ENCODE peak calls at places on chromosome 15, in ten cellular contexts. One of them, this sample, is unnamed. For H3K36me3, the result is how much of the 10 kb centered on the place peaks cover.

GRCh38 chr15:67176195-67176971 is 78.1 kb downstream of the AAGAB start:
- DNase-seq in bronchial epithelial cell: no peak
- DNase-seq in HepG2: no peak
- DNase-seq in mesenchymal stem cell: peak
- DNase-seq in hepatocyte: peak
- DNase-seq in endodermal cell: peak
- DNase-seq in H1: no peak
- DNase-seq in CD8-positive, alpha-beta T cell: no peak
- DNase-seq in left ventricle myocardium inferior: peak
- DNase-seq in right lobe of liver: no peak
- DNase-seq in this sample: peak

GRCh38 chr15:100193277-100193860 is 148.4 kb downstream of the ADAMTS17 start:
- DNase-seq in hepatocyte: no peak
- DNase-seq in HepG2: no peak
- DNase-seq in CD8-positive, alpha-beta T cell: no peak
- DNase-seq in left ventricle myocardium inferior: no peak
- DNase-seq in H1: no peak
- DNase-seq in endodermal cell: peak
- DNase-seq in right lobe of liver: no peak
- DNase-seq in bronchial epithelial cell: no peak
- DNase-seq in mesenchymal stem cell: no peak
- DNase-seq in this sample: no peak

GRCh38 chr15:39623550-39623931 is 42.7 kb downstream of the THBS1 start:
- DNase-seq in H1: no peak
- DNase-seq in left ventricle myocardium inferior: no peak
- DNase-seq in mesenchymal stem cell: no peak
- DNase-seq in bronchial epithelial cell: no peak
- DNase-seq in hepatocyte: no peak
- DNase-seq in HepG2: no peak
- DNase-seq in endodermal cell: no peak
- DNase-seq in CD8-positive, alpha-beta T cell: peak
- DNase-seq in right lobe of liver: no peak
- DNase-seq in this sample: no peak

GRCh38 chr15:34791701-34792100 is 3.6 kb downstream of the ACTC1 start:
- DNase-seq in bronchial epithelial cell: no peak
- DNase-seq in H1: no peak
- DNase-seq in right lobe of liver: no peak
- DNase-seq in hepatocyte: no peak
- DNase-seq in left ventricle myocardium inferior: no peak
- DNase-seq in CD8-positive, alpha-beta T cell: no peak
- DNase-seq in HepG2: no peak
- DNase-seq in mesenchymal stem cell: no peak
- DNase-seq in endodermal cell: no peak
- DNase-seq in this sample: no peak

GRCh38 chr15:80323285-80323684 is 71.3 kb upstream of the CTXND1 start:
- DNase-seq in left ventricle myocardium inferior: no peak
- DNase-seq in bronchial epithelial cell: no peak
- DNase-seq in endodermal cell: no peak
- DNase-seq in mesenchymal stem cell: no peak
- DNase-seq in HepG2: no peak
- DNase-seq in right lobe of liver: no peak
- DNase-seq in hepatocyte: no peak
- DNase-seq in CD8-positive, alpha-beta T cell: no peak
- DNase-seq in H1: no peak
- DNase-seq in this sample: no peak

GRCh38 chr15:52334491-52335160 is 39.0 kb upstream of the MYO5C start:
- DNase-seq in right lobe of liver: no peak
- DNase-seq in left ventricle myocardium inferior: no peak
- DNase-seq in H1: no peak
- DNase-seq in bronchial epithelial cell: peak
- DNase-seq in HepG2: no peak
- DNase-seq in endodermal cell: no peak
- DNase-seq in CD8-positive, alpha-beta T cell: no peak
- DNase-seq in mesenchymal stem cell: no peak
- DNase-seq in hepatocyte: no peak
- DNase-seq in this sample: no peak

GRCh38 chr15:101022306-101022705 is 103.1 kb downstream of the LRRK1 start:
- DNase-seq in H1: peak
- DNase-seq in hepatocyte: no peak
- DNase-seq in CD8-positive, alpha-beta T cell: no peak
- DNase-seq in left ventricle myocardium inferior: no peak
- DNase-seq in bronchial epithelial cell: no peak
- DNase-seq in mesenchymal stem cell: no peak
- DNase-seq in right lobe of liver: peak
- DNase-seq in endodermal cell: peak
- DNase-seq in HepG2: no peak
- DNase-seq in this sample: peak

GRCh38 chr15:80059786-80060489 is 462 bp downstream of the ZFAND6 start:
- DNase-seq in endodermal cell: no peak
- DNase-seq in hepatocyte: peak
- DNase-seq in bronchial epithelial cell: no peak
- DNase-seq in CD8-positive, alpha-beta T cell: no peak
- DNase-seq in mesenchymal stem cell: peak
- DNase-seq in left ventricle myocardium inferior: no peak
- DNase-seq in H1: no peak
- DNase-seq in HepG2: peak
- DNase-seq in right lobe of liver: no peak
- DNase-seq in this sample: peak

GRCh38 chr15:42911058-42911592 is 9.5 kb downstream of the TTBK2 start:
- DNase-seq in bronchial epithelial cell: no peak
- DNase-seq in HepG2: no peak
- DNase-seq in endodermal cell: no peak
- DNase-seq in left ventricle myocardium inferior: no peak
- DNase-seq in CD8-positive, alpha-beta T cell: no peak
- DNase-seq in right lobe of liver: no peak
- DNase-seq in H1: no peak
- DNase-seq in mesenchymal stem cell: no peak
- DNase-seq in hepatocyte: no peak
- DNase-seq in this sample: no peak

GRCh38 chr15:56835598-56836275 is 82.7 kb upstream of the TCF12 start:
- DNase-seq in CD8-positive, alpha-beta T cell: no peak
- DNase-seq in H1: no peak
- DNase-seq in hepatocyte: no peak
- DNase-seq in HepG2: no peak
- DNase-seq in bronchial epithelial cell: no peak
- DNase-seq in mesenchymal stem cell: no peak
- DNase-seq in right lobe of liver: peak
- DNase-seq in left ventricle myocardium inferior: no peak
- DNase-seq in endodermal cell: no peak
- DNase-seq in this sample: no peak

GRCh38 chr15:60351066-60351465 is 46.7 kb downstream of the ANXA2 start:
- DNase-seq in mesenchymal stem cell: peak
- DNase-seq in H1: no peak
- DNase-seq in HepG2: no peak
- DNase-seq in right lobe of liver: no peak
- DNase-seq in hepatocyte: no peak
- DNase-seq in left ventricle myocardium inferior: no peak
- DNase-seq in CD8-positive, alpha-beta T cell: no peak
- DNase-seq in endodermal cell: no peak
- DNase-seq in bronchial epithelial cell: no peak
- DNase-seq in this sample: no peak

GRCh38 chr15:44713006-44713966 is 2.0 kb downstream of the B2M start:
- DNase-seq in right lobe of liver: no peak
- DNase-seq in left ventricle myocardium inferior: no peak
- DNase-seq in HepG2: peak
- DNase-seq in bronchial epithelial cell: peak
- DNase-seq in endodermal cell: no peak
- DNase-seq in hepatocyte: no peak
- DNase-seq in H1: no peak
- DNase-seq in CD8-positive, alpha-beta T cell: no peak
- DNase-seq in mesenchymal stem cell: peak
- DNase-seq in this sample: no peak

GRCh38 chr15:88518903-88519302 is 27.6 kb downstream of the DET1 start:
- DNase-seq in HepG2: no peak
- DNase-seq in left ventricle myocardium inferior: no peak
- DNase-seq in bronchial epithelial cell: peak
- DNase-seq in hepatocyte: no peak
- DNase-seq in right lobe of liver: no peak
- DNase-seq in endodermal cell: no peak
- DNase-seq in H1: no peak
- DNase-seq in CD8-positive, alpha-beta T cell: no peak
- DNase-seq in mesenchymal stem cell: no peak
- DNase-seq in this sample: no peak

GRCh38 chr15:78301813-78302212 is 2.4 kb upstream of the SKIC8 start:
- DNase-seq in bronchial epithelial cell: no peak
- DNase-seq in left ventricle myocardium inferior: no peak
- DNase-seq in H1: no peak
- DNase-seq in CD8-positive, alpha-beta T cell: no peak
- DNase-seq in mesenchymal stem cell: peak
- DNase-seq in right lobe of liver: no peak
- DNase-seq in hepatocyte: no peak
- DNase-seq in endodermal cell: no peak
- DNase-seq in HepG2: no peak
- DNase-seq in this sample: no peak

GRCh38 chr15:75565062-75565970 is 13.8 kb downstream of the PTPN9 start:
- DNase-seq in mesenchymal stem cell: no peak
- DNase-seq in H1: no peak
- DNase-seq in bronchial epithelial cell: no peak
- DNase-seq in HepG2: no peak
- DNase-seq in left ventricle myocardium inferior: no peak
- DNase-seq in hepatocyte: no peak
- DNase-seq in endodermal cell: no peak
- DNase-seq in CD8-positive, alpha-beta T cell: no peak
- DNase-seq in right lobe of liver: no peak
- DNase-seq in this sample: no peak
- H3K36me3 ChIP-seq in mesenchymal stem cell: under half
- H3K36me3 ChIP-seq in H1: under half
- H3K36me3 ChIP-seq in bronchial epithelial cell: under half
- H3K36me3 ChIP-seq in HepG2: under half
- H3K36me3 ChIP-seq in left ventricle myocardium inferior: under half
- H3K36me3 ChIP-seq in hepatocyte: under half
- H3K36me3 ChIP-seq in endodermal cell: under half
- H3K36me3 ChIP-seq in CD8-positive, alpha-beta T cell: under half
- H3K36me3 ChIP-seq in right lobe of liver: under half
- H3K36me3 ChIP-seq in this sample: under half

GRCh38 chr15:48334260-48334659 is 3.0 kb downstream of the DUT start:
- DNase-seq in H1: no peak
- DNase-seq in bronchial epithelial cell: no peak
- DNase-seq in mesenchymal stem cell: no peak
- DNase-seq in right lobe of liver: no peak
- DNase-seq in left ventricle myocardium inferior: no peak
- DNase-seq in endodermal cell: no peak
- DNase-seq in hepatocyte: no peak
- DNase-seq in CD8-positive, alpha-beta T cell: no peak
- DNase-seq in HepG2: no peak
- DNase-seq in this sample: no peak
- H3K4me3 ChIP-seq in H1: no peak
- H3K4me3 ChIP-seq in bronchial epithelial cell: no peak
- H3K4me3 ChIP-seq in mesenchymal stem cell: no peak
- H3K4me3 ChIP-seq in right lobe of liver: no peak
- H3K4me3 ChIP-seq in left ventricle myocardium inferior: no peak
- H3K4me3 ChIP-seq in endodermal cell: no peak
- H3K4me3 ChIP-seq in hepatocyte: no peak
- H3K4me3 ChIP-seq in CD8-positive, alpha-beta T cell: no peak
- H3K4me3 ChIP-seq in HepG2: no peak
- H3K4me3 ChIP-seq in this sample: no peak

GRCh38 chr15:74619916-74620635 is 4.4 kb downstream of the CLK3 start:
- DNase-seq in left ventricle myocardium inferior: no peak
- DNase-seq in mesenchymal stem cell: no peak
- DNase-seq in endodermal cell: no peak
- DNase-seq in CD8-positive, alpha-beta T cell: no peak
- DNase-seq in bronchial epithelial cell: no peak
- DNase-seq in hepatocyte: no peak
- DNase-seq in right lobe of liver: no peak
- DNase-seq in HepG2: no peak
- DNase-seq in H1: no peak
- DNase-seq in this sample: no peak

GRCh38 chr15:74621546-74621920 is 5.9 kb downstream of the CLK3 start:
- DNase-seq in bronchial epithelial cell: no peak
- DNase-seq in right lobe of liver: no peak
- DNase-seq in left ventricle myocardium inferior: no peak
- DNase-seq in CD8-positive, alpha-beta T cell: no peak
- DNase-seq in mesenchymal stem cell: no peak
- DNase-seq in endodermal cell: no peak
- DNase-seq in HepG2: no peak
- DNase-seq in H1: no peak
- DNase-seq in hepatocyte: no peak
- DNase-seq in this sample: no peak

GRCh38 chr15:74620636-74621545 is 5.3 kb downstream of the CLK3 start:
- DNase-seq in endodermal cell: peak
- DNase-seq in right lobe of liver: peak
- DNase-seq in left ventricle myocardium inferior: peak
- DNase-seq in bronchial epithelial cell: peak
- DNase-seq in HepG2: peak
- DNase-seq in mesenchymal stem cell: peak
- DNase-seq in CD8-positive, alpha-beta T cell: peak
- DNase-seq in hepatocyte: peak
- DNase-seq in H1: peak
- DNase-seq in this sample: peak

GRCh38 chr15:74616996-74617395 is 1.4 kb downstream of the CLK3 start:
- DNase-seq in hepatocyte: no peak
- DNase-seq in bronchial epithelial cell: no peak
- DNase-seq in H1: no peak
- DNase-seq in HepG2: no peak
- DNase-seq in right lobe of liver: no peak
- DNase-seq in left ventricle myocardium inferior: no peak
- DNase-seq in CD8-positive, alpha-beta T cell: no peak
- DNase-seq in endodermal cell: no peak
- DNase-seq in mesenchymal stem cell: no peak
- DNase-seq in this sample: no peak

DNA sequence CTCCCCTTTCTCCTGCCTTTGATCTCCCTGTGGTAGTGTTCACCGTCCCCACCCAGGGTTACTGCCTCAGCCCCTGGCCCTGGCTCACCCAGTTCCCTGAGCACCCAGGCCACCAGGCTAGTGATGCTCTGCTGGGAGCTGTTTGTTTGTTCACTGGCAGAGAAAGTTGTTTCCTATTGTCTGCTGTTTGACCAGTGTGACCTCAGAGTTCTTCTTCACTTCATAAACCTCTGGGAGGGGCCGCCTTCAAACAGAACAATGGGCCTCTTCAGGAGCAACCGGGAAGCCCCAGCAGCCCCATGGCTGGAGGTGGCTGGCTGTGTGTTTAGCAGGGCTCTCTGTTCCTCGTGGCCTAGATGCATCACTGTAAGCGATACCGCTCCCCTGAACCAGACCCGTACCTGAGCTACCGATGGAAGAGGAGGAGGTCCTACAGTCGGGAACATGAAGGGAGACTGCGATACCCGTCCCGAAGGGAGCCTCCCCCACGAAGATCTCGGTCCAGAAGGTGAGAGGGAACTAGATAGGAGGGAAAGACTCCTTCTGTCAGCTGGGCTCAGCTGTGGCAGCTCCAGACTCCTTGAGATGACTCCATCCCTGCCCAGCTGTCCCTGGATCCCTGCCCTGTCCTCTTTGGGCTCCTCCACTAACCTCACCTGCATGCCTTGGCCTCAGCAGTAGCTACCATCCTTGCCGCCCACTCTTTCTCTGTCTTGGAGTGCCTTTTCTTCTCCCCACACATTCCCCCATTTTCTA is 3.4 kb downstream of the CLK3 start:
- DNase-seq in mesenchymal stem cell: no peak
- DNase-seq in H1: no peak
- DNase-seq in HepG2: peak
- DNase-seq in left ventricle myocardium inferior: no peak
- DNase-seq in hepatocyte: no peak
- DNase-seq in CD8-positive, alpha-beta T cell: no peak
- DNase-seq in bronchial epithelial cell: no peak
- DNase-seq in endodermal cell: no peak
- DNase-seq in right lobe of liver: no peak
- DNase-seq in this sample: no peak
- H3K36me3 ChIP-seq in mesenchymal stem cell: half or more
- H3K36me3 ChIP-seq in H1: under half
- H3K36me3 ChIP-seq in HepG2: under half
- H3K36me3 ChIP-seq in left ventricle myocardium inferior: half or more
- H3K36me3 ChIP-seq in hepatocyte: under half
- H3K36me3 ChIP-seq in CD8-positive, alpha-beta T cell: under half
- H3K36me3 ChIP-seq in bronchial epithelial cell: under half
- H3K36me3 ChIP-seq in endodermal cell: under half
- H3K36me3 ChIP-seq in right lobe of liver: under half
- H3K36me3 ChIP-seq in this sample: under half

GRCh38 chr15:84079885-84080777 is 155.4 kb upstream of the GOLGA6L4 start:
- DNase-seq in CD8-positive, alpha-beta T cell: peak
- DNase-seq in endodermal cell: peak
- DNase-seq in left ventricle myocardium inferior: peak
- DNase-seq in right lobe of liver: peak
- DNase-seq in H1: peak
- DNase-seq in HepG2: no peak
- DNase-seq in hepatocyte: peak
- DNase-seq in bronchial epithelial cell: peak
- DNase-seq in mesenchymal stem cell: peak
- DNase-seq in this sample: no peak
- H3K4me3 ChIP-seq in CD8-positive, alpha-beta T cell: peak
- H3K4me3 ChIP-seq in endodermal cell: peak
- H3K4me3 ChIP-seq in left ventricle myocardium inferior: peak
- H3K4me3 ChIP-seq in right lobe of liver: peak
- H3K4me3 ChIP-seq in H1: peak
- H3K4me3 ChIP-seq in HepG2: no peak
- H3K4me3 ChIP-seq in hepatocyte: peak
- H3K4me3 ChIP-seq in bronchial epithelial cell: peak
- H3K4me3 ChIP-seq in mesenchymal stem cell: peak
- H3K4me3 ChIP-seq in this sample: no peak